ENCODE peak calls at places on chromosomes 12 and 14, in seven cellular contexts. B, V, E, I, U, M and Q are unnamed samples.

GRCh38 chr12:47822386-47822785 is 2.7 kb upstream of the HDAC7 start:
- DNase-seq in B (no peak), V (no peak), E (no peak), I (no peak), U (no peak), M (no peak), Q (no peak)

GRCh38 chr12:11718768-11719253 is 69.3 kb downstream of the ETV6 start:
- DNase-seq in B (no peak), V (no peak), E (no peak), I (no peak), U (peak; percentile 77), M (no peak), Q (peak; percentile 73)

GRCh38 chr12:122363782-122364181 is 58.7 kb downstream of the CLIP1 start:
- DNase-seq in B (no peak), V (no peak), E (no peak), I (no peak), U (no peak), M (no peak), Q (no peak)

GRCh38 chr12:10165421-10165820 is 6.5 kb downstream of the OLR1 start:
- DNase-seq in B (no peak), V (no peak), E (no peak), I (no peak), U (no peak), M (no peak), Q (no peak)

GRCh38 chr12:6120796-6121473 is 3.5 kb downstream of the VWF start:
- DNase-seq in B (no peak), V (no peak), E (no peak), I (no peak), U (no peak), M (no peak), Q (no peak)

GRCh38 chr14:91496790-91497189 is 13.3 kb downstream of the PPP4R3A start:
- DNase-seq in B (no peak), V (no peak), E (no peak), I (peak; percentile 41), U (no peak), M (no peak), Q (no peak)

GRCh38 chr14:54169254-54169924 is 212.8 kb upstream of the BMP4 start:
- DNase-seq in B (peak; percentile 71), V (no peak), E (no peak), I (no peak), U (no peak), M (no peak), Q (peak; percentile 90)

GRCh38 chr14:22316473-22316872 is 272.6 kb downstream of the DAD1 start:
- DNase-seq in B (no peak), V (no peak), E (no peak), I (no peak), U (no peak), M (no peak), Q (no peak)

GRCh38 chr12:110102255-110102654 is 21.9 kb upstream of the IFT81 start:
- DNase-seq in B (peak; percentile 94), V (peak; percentile 94), E (peak; percentile 69), I (peak; percentile 92), U (peak; percentile 64), M (no peak), Q (peak; percentile 65)

GRCh38 chr14:93688239-93688666 is 100.0 kb downstream of the PRIMA1 start:
- DNase-seq in B (no peak), V (no peak), E (peak; percentile 85), I (no peak), U (no peak), M (no peak), Q (no peak)

GRCh38 chr14:75222208-75222701 is 45.8 kb upstream of the TMED10 start:
- DNase-seq in B (no peak), V (peak; percentile 34), E (peak; percentile 47), I (no peak), U (no peak), M (peak; percentile 53), Q (peak; percentile 90)

GRCh38 chr14:91870001-91870400 is 2.7 kb upstream of the TC2N start:
- DNase-seq in B (no peak), V (no peak), E (no peak), I (peak; percentile 5), U (no peak), M (no peak), Q (no peak)

GRCh38 chr12:57627504-57628279 is 5.3 kb downstream of the B4GALNT1 start:
- DNase-seq in B (no peak), V (no peak), E (no peak), I (no peak), U (peak; percentile 27), M (no peak), Q (no peak)

GRCh38 chr12:54047160-54047963 is 6.3 kb upstream of the HOXC4 start:
- DNase-seq in B (no peak), V (no peak), E (no peak), I (no peak), U (no peak), M (no peak), Q (no peak)

GRCh38 chr14:89973234-89973823 is 17.6 kb downstream of the TDP1 start:
- DNase-seq in B (peak; percentile 35), V (peak; percentile 32), E (no peak), I (peak; percentile 56), U (peak; percentile 69), M (peak; percentile 4), Q (peak; percentile 67)

GRCh38 chr12:1688086-1688710 is 2.7 kb upstream of the ADIPOR2 start:
- DNase-seq in B (no peak), V (no peak), E (no peak), I (no peak), U (no peak), M (no peak), Q (no peak)

GRCh38 chr12:52794479-52795331 is 1.2 kb downstream of the KRT3 start:
- DNase-seq in B (no peak), V (no peak), E (no peak), I (no peak), U (no peak), M (no peak), Q (no peak)

GRCh38 chr14:52790756-52791203 is 627 bp downstream of the GNPNAT1 start:
- DNase-seq in B (no peak), V (peak; percentile 8), E (no peak), I (no peak), U (no peak), M (no peak), Q (no peak)

GRCh38 chr14:53011053-53011462 is 60.2 kb upstream of the FERMT2 start:
- DNase-seq in B (peak; percentile 21), V (no peak), E (peak; percentile 29), I (peak; percentile 53), U (no peak), M (no peak), Q (no peak)

GRCh38 chr12:121277367-121277744 is 19.2 kb downstream of the CAMKK2 start:
- DNase-seq in B (no peak), V (no peak), E (no peak), I (no peak), U (no peak), M (no peak), Q (no peak)

GRCh38 chr12:11753151-11753501 is 103.7 kb downstream of the ETV6 start:
- DNase-seq in B (no peak), V (no peak), E (no peak), I (no peak), U (no peak), M (no peak), Q (no peak)

GRCh38 chr14:101540481-101540880 is 20.8 kb upstream of the DIO3 start:
- DNase-seq in B (no peak), V (no peak), E (no peak), I (no peak), U (no peak), M (no peak), Q (no peak)

GRCh38 chr12:1832801-1833595 is 12.6 kb downstream of the LRTM2 start:
- DNase-seq in B (no peak), V (no peak), E (no peak), I (no peak), U (no peak), M (no peak), Q (no peak)

GRCh38 chr14:49581209-49581960 is 4.8 kb downstream of the RPS29 start:
- DNase-seq in B (no peak), V (no peak), E (no peak), I (no peak), U (no peak), M (no peak), Q (no peak)

GRCh38 chr14:29838752-29839151 is 88.9 kb downstream of the PRKD1 start:
- DNase-seq in B (no peak), V (no peak), E (no peak), I (no peak), U (no peak), M (no peak), Q (no peak)

GRCh38 chr12:79397609-79398008 is 293.2 kb downstream of the PAWR start:
- DNase-seq in B (no peak), V (no peak), E (no peak), I (no peak), U (no peak), M (no peak), Q (peak; percentile 58)

GRCh38 chr14:60179296-60179924 is 14.2 kb upstream of the DHRS7 start:
- DNase-seq in B (no peak), V (no peak), E (no peak), I (no peak), U (no peak), M (no peak), Q (no peak)

GRCh38 chr12:31322651-31323248 is 3.2 kb downstream of the SINHCAF start:
- DNase-seq in B (no peak), V (no peak), E (no peak), I (no peak), U (no peak), M (no peak), Q (peak; percentile 52)

GRCh38 chr12:91877461-91878230 is 268.0 kb downstream of the BTG1 start:
- DNase-seq in B (no peak), V (no peak), E (no peak), I (no peak), U (no peak), M (no peak), Q (no peak)

DNA sequence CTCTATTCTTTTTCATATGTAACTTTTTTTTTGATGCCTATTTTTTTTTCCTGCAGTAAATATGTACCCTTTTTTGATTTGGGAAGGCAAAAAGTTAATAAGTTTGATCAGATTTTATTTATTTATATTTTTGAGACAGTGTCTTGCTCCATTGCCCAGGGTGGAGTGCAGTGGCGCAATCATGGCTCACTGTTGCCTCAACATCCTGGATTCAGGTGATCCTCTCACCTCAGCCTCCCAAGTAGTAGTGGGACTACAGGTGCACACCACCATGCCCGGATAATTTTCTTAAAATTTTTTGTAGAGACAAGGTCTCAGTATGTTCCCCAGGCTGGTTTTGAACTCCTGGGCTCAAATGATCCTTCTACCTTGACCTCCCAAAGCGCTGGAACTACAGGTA is 79.1 kb downstream of the HEATR5A start:
- DNase-seq in B (no peak), V (no peak), E (no peak), I (no peak), U (no peak), M (no peak), Q (no peak)
- H3K27ac ChIP-seq in B (no peak overlapping the region), V (no peak overlapping the region), E (no peak overlapping the region), I (no peak overlapping the region), U (no peak overlapping the region), M (no peak overlapping the region), Q (no peak overlapping the region)

GRCh38 chr12:64390275-64390851 is at the start of gene C12orf56:
- DNase-seq in B (no peak), V (no peak), E (no peak), I (no peak), U (no peak), M (no peak), Q (peak; percentile 21)
- H2AFZ ChIP-seq in B (no peak within 1 kb of the TSS), V (peak within 1 kb of the TSS; percentile 42), E (peak within 1 kb of the TSS; percentile 95), I (no peak within 1 kb of the TSS), U (no peak within 1 kb of the TSS), M (no peak within 1 kb of the TSS), Q (peak within 1 kb of the TSS; percentile 69)

GRCh38 chr14:70357985-70358384 is 1.5 kb downstream of the COX16 start:
- DNase-seq in B (no peak), V (no peak), E (no peak), I (no peak), U (no peak), M (no peak), Q (no peak)
- TF ChIP-seq MAX in B (no peak), V (no peak), E (no peak), I (no peak), U (no peak), M (no peak), Q (no peak)

GRCh38 chr14:36264595-36264994 is 55.8 kb downstream of the MBIP start:
- DNase-seq in B (no peak), V (peak; percentile 79), E (no peak), I (no peak), U (no peak), M (no peak), Q (no peak)
- H3K27ac ChIP-seq in B (no peak overlapping the region), V (peak overlapping the region; percentile 34), E (no peak overlapping the region), I (no peak overlapping the region), U (no peak overlapping the region), M (no peak overlapping the region), Q (no peak overlapping the region)